ENCODE peak calls at places on chromosomes 16 and 17, in seven cellular contexts. One of them, this sample, is unnamed.

GRCh38 chr16:49049191-49049590 is 232.4 kb downstream of the CBLN1 start:
- DNase-seq in K562: no peak
- DNase-seq in GM12891: no peak
- DNase-seq in HepG2: no peak
- DNase-seq in H1: no peak
- DNase-seq in SK-N-SH: no peak
- DNase-seq in GM12878: no peak
- DNase-seq in this sample: no peak

GRCh38 chr16:14369734-14370598 is 260.1 kb downstream of the PARN start:
- DNase-seq in K562: no peak
- DNase-seq in GM12891: no peak
- DNase-seq in HepG2: no peak
- DNase-seq in H1: no peak
- DNase-seq in SK-N-SH: no peak
- DNase-seq in GM12878: no peak
- DNase-seq in this sample: no peak

GRCh38 chr17:37386462-37386861 is 10.7 kb downstream of the C17orf78 start:
- DNase-seq in K562: no peak
- DNase-seq in GM12891: no peak
- DNase-seq in HepG2: no peak
- DNase-seq in H1: no peak
- DNase-seq in SK-N-SH: no peak
- DNase-seq in GM12878: no peak
- DNase-seq in this sample: no peak

GRCh38 chr17:10616502-10617119 is 40.5 kb downstream of the MYH3 start:
- DNase-seq in K562: peak; percentile 64
- DNase-seq in GM12891: peak; percentile 68
- DNase-seq in HepG2: peak; percentile 69
- DNase-seq in H1: peak; percentile 99
- DNase-seq in SK-N-SH: peak; percentile 80
- DNase-seq in GM12878: no peak
- DNase-seq in this sample: peak; percentile 61

GRCh38 chr17:31549121-31549524 is 157.6 kb downstream of the RAB11FIP4 start:
- DNase-seq in K562: no peak
- DNase-seq in GM12891: no peak
- DNase-seq in HepG2: peak; percentile 31
- DNase-seq in H1: no peak
- DNase-seq in SK-N-SH: peak; percentile 72
- DNase-seq in GM12878: no peak
- DNase-seq in this sample: no peak

GRCh38 chr16:72025404-72026114 is 17.0 kb downstream of the DHODH start:
- DNase-seq in K562: no peak
- DNase-seq in GM12891: no peak
- DNase-seq in HepG2: peak; percentile 36
- DNase-seq in H1: no peak
- DNase-seq in SK-N-SH: no peak
- DNase-seq in GM12878: no peak
- DNase-seq in this sample: no peak

GRCh38 chr17:75499313-75500022 is 15.9 kb downstream of the CASKIN2 start:
- DNase-seq in K562: peak; percentile 61
- DNase-seq in GM12891: no peak
- DNase-seq in HepG2: no peak
- DNase-seq in H1: no peak
- DNase-seq in SK-N-SH: peak; percentile 50
- DNase-seq in GM12878: no peak
- DNase-seq in this sample: no peak

GRCh38 chr16:30889721-30890120 is 4.2 kb downstream of the BCL7C start:
- DNase-seq in K562: no peak
- DNase-seq in GM12891: no peak
- DNase-seq in HepG2: no peak
- DNase-seq in H1: no peak
- DNase-seq in SK-N-SH: no peak
- DNase-seq in GM12878: no peak
- DNase-seq in this sample: no peak

GRCh38 chr16:74724820-74725549 is 24.3 kb upstream of the MLKL start:
- DNase-seq in K562: no peak
- DNase-seq in GM12891: no peak
- DNase-seq in HepG2: no peak
- DNase-seq in H1: no peak
- DNase-seq in SK-N-SH: no peak
- DNase-seq in GM12878: no peak
- DNase-seq in this sample: no peak

GRCh38 chr16:46746821-46747776 is 1.0 kb downstream of the MYLK3 start:
- DNase-seq in K562: no peak
- DNase-seq in GM12891: no peak
- DNase-seq in HepG2: peak; percentile 74
- DNase-seq in H1: no peak
- DNase-seq in SK-N-SH: peak; percentile 26
- DNase-seq in GM12878: no peak
- DNase-seq in this sample: no peak

GRCh38 chr17:81309140-81309858 is 14.2 kb upstream of the SLC38A10 start:
- DNase-seq in K562: peak; percentile 93
- DNase-seq in GM12891: no peak
- DNase-seq in HepG2: peak; percentile 91
- DNase-seq in H1: peak; percentile 78
- DNase-seq in SK-N-SH: peak; percentile 84
- DNase-seq in GM12878: no peak
- DNase-seq in this sample: no peak

GRCh38 chr16:80577485-80578280 is 36.9 kb downstream of the DYNLRB2 start:
- DNase-seq in K562: no peak
- DNase-seq in GM12891: no peak
- DNase-seq in HepG2: peak; percentile 17
- DNase-seq in H1: no peak
- DNase-seq in SK-N-SH: no peak
- DNase-seq in GM12878: no peak
- DNase-seq in this sample: no peak

GRCh38 chr16:85437161-85438052 is 175.7 kb upstream of the GSE1 start:
- DNase-seq in K562: peak; percentile 85
- DNase-seq in GM12891: no peak
- DNase-seq in HepG2: no peak
- DNase-seq in H1: no peak
- DNase-seq in SK-N-SH: no peak
- DNase-seq in GM12878: no peak
- DNase-seq in this sample: no peak

GRCh38 chr17:12457493-12457892 is 208.2 kb upstream of the MYOCD start:
- DNase-seq in K562: no peak
- DNase-seq in GM12891: no peak
- DNase-seq in HepG2: no peak
- DNase-seq in H1: no peak
- DNase-seq in SK-N-SH: no peak
- DNase-seq in GM12878: no peak
- DNase-seq in this sample: no peak

GRCh38 chr17:81342062-81342699 is 47.1 kb upstream of the SLC38A10 start:
- DNase-seq in K562: no peak
- DNase-seq in GM12891: no peak
- DNase-seq in HepG2: no peak
- DNase-seq in H1: no peak
- DNase-seq in SK-N-SH: no peak
- DNase-seq in GM12878: no peak
- DNase-seq in this sample: no peak

GRCh38 chr16:54633943-54634362 is 296.7 kb upstream of the IRX5 start:
- DNase-seq in K562: peak; percentile 38
- DNase-seq in GM12891: no peak
- DNase-seq in HepG2: peak; percentile 14
- DNase-seq in H1: peak; percentile 55
- DNase-seq in SK-N-SH: no peak
- DNase-seq in GM12878: no peak
- DNase-seq in this sample: no peak

GRCh38 chr17:77698903-77699615 is 259.4 kb upstream of the TNRC6C start:
- DNase-seq in K562: no peak
- DNase-seq in GM12891: no peak
- DNase-seq in HepG2: no peak
- DNase-seq in H1: peak; percentile 32
- DNase-seq in SK-N-SH: no peak
- DNase-seq in GM12878: no peak
- DNase-seq in this sample: no peak

GRCh38 chr17:77542551-77543490 is 402.1 kb downstream of the SEC14L1 start:
- DNase-seq in K562: peak; percentile 60
- DNase-seq in GM12891: peak; percentile 56
- DNase-seq in HepG2: peak; percentile 60
- DNase-seq in H1: peak; percentile 79
- DNase-seq in SK-N-SH: peak; percentile 94
- DNase-seq in GM12878: peak; percentile 5
- DNase-seq in this sample: no peak

GRCh38 chr17:31650756-31651520 is 208.1 kb downstream of the COPRS start:
- DNase-seq in K562: no peak
- DNase-seq in GM12891: no peak
- DNase-seq in HepG2: no peak
- DNase-seq in H1: no peak
- DNase-seq in SK-N-SH: no peak
- DNase-seq in GM12878: no peak
- DNase-seq in this sample: no peak

GRCh38 chr17:35079547-35079946 is 16.0 kb upstream of the RFFL start:
- DNase-seq in K562: no peak
- DNase-seq in GM12891: no peak
- DNase-seq in HepG2: peak; percentile 92
- DNase-seq in H1: no peak
- DNase-seq in SK-N-SH: no peak
- DNase-seq in GM12878: no peak
- DNase-seq in this sample: no peak

GRCh38 chr16:11629071-11630030 is 38.9 kb upstream of the SNN start:
- DNase-seq in K562: no peak
- DNase-seq in GM12891: no peak
- DNase-seq in HepG2: no peak
- DNase-seq in H1: no peak
- DNase-seq in SK-N-SH: no peak
- DNase-seq in GM12878: no peak
- DNase-seq in this sample: no peak

DNA sequence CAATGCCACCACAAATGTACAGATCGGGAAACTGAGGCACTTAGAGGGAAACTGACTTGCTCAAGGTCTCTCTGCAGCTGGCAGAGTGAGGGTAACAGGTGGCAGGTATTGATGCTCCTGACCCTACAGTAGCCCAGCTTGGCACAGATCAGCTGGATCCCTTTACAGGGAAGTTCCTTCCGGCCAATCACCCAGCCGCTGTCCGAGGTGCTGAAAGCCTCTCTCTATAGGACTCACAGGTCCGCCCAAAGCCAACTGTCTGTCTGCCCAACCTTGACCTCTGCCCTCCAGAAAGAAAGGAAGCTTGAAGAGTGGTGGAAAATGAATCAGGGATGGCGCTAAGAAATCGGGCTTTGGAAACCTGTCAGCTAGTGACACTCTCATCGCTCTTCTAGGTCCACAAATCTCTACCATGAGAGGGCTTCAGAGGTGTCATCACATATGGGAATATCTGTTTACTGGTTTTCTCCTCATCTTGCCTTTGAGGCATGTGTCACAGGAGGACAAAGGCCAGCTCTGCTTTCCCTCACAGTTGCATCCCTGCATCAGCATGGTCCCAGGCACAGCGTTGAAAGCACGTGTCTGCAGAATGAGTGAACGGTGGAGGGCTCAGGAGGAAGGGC is 246.2 kb downstream of the KATNIP start:
- DNase-seq in K562: peak; percentile 63
- DNase-seq in GM12891: no peak
- DNase-seq in HepG2: peak; percentile 51
- DNase-seq in H1: peak; percentile 91
- DNase-seq in SK-N-SH: no peak
- DNase-seq in GM12878: no peak
- DNase-seq in this sample: no peak
- TF ChIP-seq TAF1 in K562: no peak
- TF ChIP-seq TAF1 in GM12891: no peak
- TF ChIP-seq TAF1 in HepG2: no peak
- TF ChIP-seq TAF1 in H1: no peak
- TF ChIP-seq TAF1 in SK-N-SH: no peak
- TF ChIP-seq TAF1 in GM12878: no peak
- TF ChIP-seq TAF1 in this sample: no peak

DNA sequence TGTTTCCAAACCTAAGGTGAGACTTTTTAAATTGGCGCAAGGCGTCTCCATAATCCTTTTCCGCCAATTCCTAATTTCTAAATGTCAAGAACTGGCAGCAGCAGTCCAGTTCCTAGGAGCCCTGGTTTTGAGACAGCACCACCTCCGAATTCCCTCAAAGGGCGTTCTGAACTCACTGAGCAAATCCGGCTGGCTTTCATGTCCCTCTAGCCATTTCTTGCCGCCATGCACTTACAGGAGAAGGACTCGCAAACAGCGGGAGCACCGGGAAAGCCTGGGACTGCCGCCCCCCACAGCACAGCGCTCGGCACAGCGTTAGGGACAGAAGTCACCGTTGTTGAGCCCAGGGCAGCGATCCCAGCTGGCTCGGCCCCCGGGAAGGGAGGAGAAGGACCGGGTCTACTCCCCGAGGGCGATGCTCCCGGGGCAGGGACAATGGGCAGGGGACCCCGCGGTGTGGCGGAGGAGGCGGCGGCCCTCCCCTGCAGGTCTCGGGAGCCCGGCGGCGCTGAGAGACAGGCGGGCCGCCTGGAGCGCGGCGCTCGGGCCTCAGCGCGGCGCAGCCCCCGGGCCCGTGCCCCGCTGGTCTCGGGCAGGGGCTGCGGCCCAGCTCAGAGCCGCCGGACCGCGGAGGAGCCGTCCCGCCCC is 545 bp downstream of the ARHGAP17 start:
- DNase-seq in K562: peak; percentile 74
- DNase-seq in GM12891: no peak
- DNase-seq in HepG2: peak; percentile 59
- DNase-seq in H1: peak; percentile 73
- DNase-seq in SK-N-SH: peak; percentile 78
- DNase-seq in GM12878: no peak
- DNase-seq in this sample: no peak
- TF ChIP-seq TAF1 in K562: no peak
- TF ChIP-seq TAF1 in GM12891: no peak
- TF ChIP-seq TAF1 in HepG2: no peak
- TF ChIP-seq TAF1 in H1: peak; percentile 38
- TF ChIP-seq TAF1 in SK-N-SH: no peak
- TF ChIP-seq TAF1 in GM12878: no peak
- TF ChIP-seq TAF1 in this sample: no peak

GRCh38 chr17:80175411-80175810 is 5.6 kb downstream of the CARD14 start:
- DNase-seq in K562: no peak
- DNase-seq in GM12891: no peak
- DNase-seq in HepG2: no peak
- DNase-seq in H1: no peak
- DNase-seq in SK-N-SH: peak; percentile 37
- DNase-seq in GM12878: no peak
- DNase-seq in this sample: no peak
- TF ChIP-seq TAF1 in K562: no peak
- TF ChIP-seq TAF1 in GM12891: no peak
- TF ChIP-seq TAF1 in HepG2: no peak
- TF ChIP-seq TAF1 in H1: no peak
- TF ChIP-seq TAF1 in SK-N-SH: no peak
- TF ChIP-seq TAF1 in GM12878: no peak
- TF ChIP-seq TAF1 in this sample: no peak

DNA sequence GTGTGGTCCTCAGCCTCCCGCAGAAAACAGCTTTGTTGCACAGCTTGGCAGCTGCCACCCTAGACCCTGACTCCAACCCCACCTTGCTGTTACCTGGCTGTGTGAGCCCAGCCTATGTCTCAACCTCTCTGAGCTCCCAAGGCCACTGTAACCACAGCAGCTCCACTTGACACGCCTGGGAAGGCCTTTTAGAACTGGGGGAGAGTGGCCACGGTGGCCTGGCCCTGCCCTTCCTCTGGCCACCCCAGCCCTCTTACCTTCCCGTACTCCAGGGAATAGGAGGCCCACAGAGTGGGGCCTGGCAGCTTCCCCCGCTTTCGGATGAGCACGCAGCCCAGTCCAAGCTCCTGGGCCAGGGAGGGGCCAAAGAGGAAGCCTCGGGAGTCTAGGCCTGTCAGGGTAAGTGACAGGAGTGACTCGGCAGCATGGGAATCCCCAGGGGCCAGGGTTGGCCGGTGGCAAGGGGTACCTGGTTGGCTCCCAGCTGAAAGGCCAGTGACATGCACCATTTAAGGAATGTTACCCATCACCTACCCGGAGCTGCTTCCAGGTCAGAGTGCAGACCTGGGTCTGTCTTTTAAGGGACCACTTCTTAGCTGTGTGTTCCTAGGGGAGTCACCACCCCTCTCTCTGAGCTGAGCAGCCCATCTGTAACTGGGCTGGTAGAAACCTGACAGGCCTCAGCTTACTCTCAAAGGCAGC is 1.4 kb downstream of the APRT start:
- DNase-seq in K562: no peak
- DNase-seq in GM12891: no peak
- DNase-seq in HepG2: no peak
- DNase-seq in H1: no peak
- DNase-seq in SK-N-SH: no peak
- DNase-seq in GM12878: no peak
- DNase-seq in this sample: no peak
- TF ChIP-seq TAF1 in K562: no peak
- TF ChIP-seq TAF1 in GM12891: no peak
- TF ChIP-seq TAF1 in HepG2: no peak
- TF ChIP-seq TAF1 in H1: no peak
- TF ChIP-seq TAF1 in SK-N-SH: no peak
- TF ChIP-seq TAF1 in GM12878: no peak
- TF ChIP-seq TAF1 in this sample: peak; percentile 13

This sample was measured in GM12892.